ENCODE peak calls at places on chromosomes 3 and 15, in ten cellular contexts. One of them, this sample, is unnamed.
A peak's percentile ranks its signal among the peaks of the same experiment; 100 is the strongest.

GRCh38 chr15:33971811-33972210 is 3.5 kb downstream of the CHRM5 start:
- DNase-seq in ovary: no peak
- DNase-seq in upper lobe of right lung: no peak
- DNase-seq in CD4-positive, alpha-beta T cell: no peak
- DNase-seq in esophagus squamous epithelium: no peak
- DNase-seq in thyroid gland: no peak
- DNase-seq in H9: no peak
- DNase-seq in neural progenitor cell: no peak
- DNase-seq in AG04450: no peak
- DNase-seq in fibroblast of lung: no peak
- DNase-seq in this sample: no peak

GRCh38 chr15:40914486-40914885 is 14.7 kb upstream of the DLL4 start:
- DNase-seq in upper lobe of right lung: no peak
- DNase-seq in H9: peak; percentile 65
- DNase-seq in ovary: no peak
- DNase-seq in thyroid gland: no peak
- DNase-seq in AG04450: no peak
- DNase-seq in esophagus squamous epithelium: no peak
- DNase-seq in neural progenitor cell: no peak
- DNase-seq in fibroblast of lung: no peak
- DNase-seq in CD4-positive, alpha-beta T cell: no peak
- DNase-seq in this sample: no peak

GRCh38 chr3:137035631-137036030 is 77.8 kb downstream of the IL20RB start:
- DNase-seq in AG04450: no peak
- DNase-seq in ovary: no peak
- DNase-seq in thyroid gland: no peak
- DNase-seq in H9: peak; percentile 70
- DNase-seq in upper lobe of right lung: no peak
- DNase-seq in esophagus squamous epithelium: no peak
- DNase-seq in neural progenitor cell: peak; percentile 48
- DNase-seq in fibroblast of lung: no peak
- DNase-seq in CD4-positive, alpha-beta T cell: no peak
- DNase-seq in this sample: no peak

GRCh38 chr15:92942706-92943105 is 42.6 kb downstream of the CHD2 start:
- DNase-seq in CD4-positive, alpha-beta T cell: no peak
- DNase-seq in ovary: no peak
- DNase-seq in esophagus squamous epithelium: no peak
- DNase-seq in AG04450: no peak
- DNase-seq in thyroid gland: no peak
- DNase-seq in fibroblast of lung: no peak
- DNase-seq in neural progenitor cell: no peak
- DNase-seq in upper lobe of right lung: no peak
- DNase-seq in H9: no peak
- DNase-seq in this sample: no peak

GRCh38 chr3:172808969-172809546 is 58.5 kb downstream of the ECT2 start:
- DNase-seq in ovary: no peak
- DNase-seq in CD4-positive, alpha-beta T cell: no peak
- DNase-seq in esophagus squamous epithelium: no peak
- DNase-seq in upper lobe of right lung: no peak
- DNase-seq in AG04450: peak; percentile 10
- DNase-seq in fibroblast of lung: peak; percentile 84
- DNase-seq in thyroid gland: no peak
- DNase-seq in neural progenitor cell: peak; percentile 33
- DNase-seq in H9: no peak
- DNase-seq in this sample: no peak

GRCh38 chr15:52463638-52464037 is 65.0 kb downstream of the MYO5A start:
- DNase-seq in ovary: no peak
- DNase-seq in CD4-positive, alpha-beta T cell: no peak
- DNase-seq in upper lobe of right lung: no peak
- DNase-seq in H9: no peak
- DNase-seq in thyroid gland: no peak
- DNase-seq in neural progenitor cell: no peak
- DNase-seq in esophagus squamous epithelium: no peak
- DNase-seq in AG04450: no peak
- DNase-seq in fibroblast of lung: no peak
- DNase-seq in this sample: no peak

GRCh38 chr3:94082412-94082937 is 19.6 kb downstream of the NSUN3 start:
- DNase-seq in thyroid gland: no peak
- DNase-seq in upper lobe of right lung: no peak
- DNase-seq in H9: no peak
- DNase-seq in fibroblast of lung: no peak
- DNase-seq in AG04450: no peak
- DNase-seq in neural progenitor cell: no peak
- DNase-seq in CD4-positive, alpha-beta T cell: no peak
- DNase-seq in ovary: no peak
- DNase-seq in esophagus squamous epithelium: no peak
- DNase-seq in this sample: no peak

GRCh38 chr3:23646201-23646955 is 159.4 kb upstream of the UBE2E1 start:
- DNase-seq in thyroid gland: no peak
- DNase-seq in H9: no peak
- DNase-seq in fibroblast of lung: no peak
- DNase-seq in upper lobe of right lung: no peak
- DNase-seq in neural progenitor cell: no peak
- DNase-seq in AG04450: no peak
- DNase-seq in esophagus squamous epithelium: no peak
- DNase-seq in ovary: no peak
- DNase-seq in CD4-positive, alpha-beta T cell: no peak
- DNase-seq in this sample: no peak

GRCh38 chr3:74507691-74508090 is 106.8 kb downstream of the CNTN3 start:
- DNase-seq in neural progenitor cell: no peak
- DNase-seq in CD4-positive, alpha-beta T cell: no peak
- DNase-seq in H9: no peak
- DNase-seq in upper lobe of right lung: no peak
- DNase-seq in fibroblast of lung: no peak
- DNase-seq in esophagus squamous epithelium: no peak
- DNase-seq in ovary: no peak
- DNase-seq in thyroid gland: no peak
- DNase-seq in AG04450: no peak
- DNase-seq in this sample: no peak

GRCh38 chr3:152558386-152558785 is 276.5 kb upstream of the P2RY1 start:
- DNase-seq in AG04450: no peak
- DNase-seq in fibroblast of lung: peak; percentile 38
- DNase-seq in ovary: no peak
- DNase-seq in esophagus squamous epithelium: no peak
- DNase-seq in neural progenitor cell: no peak
- DNase-seq in H9: no peak
- DNase-seq in thyroid gland: no peak
- DNase-seq in upper lobe of right lung: no peak
- DNase-seq in CD4-positive, alpha-beta T cell: no peak
- DNase-seq in this sample: no peak

GRCh38 chr3:128481438-128481942 is 11.5 kb downstream of the GATA2 start:
- DNase-seq in AG04450: no peak
- DNase-seq in H9: no peak
- DNase-seq in esophagus squamous epithelium: no peak
- DNase-seq in ovary: no peak
- DNase-seq in upper lobe of right lung: no peak
- DNase-seq in fibroblast of lung: no peak
- DNase-seq in neural progenitor cell: peak; percentile 70
- DNase-seq in thyroid gland: no peak
- DNase-seq in CD4-positive, alpha-beta T cell: no peak
- DNase-seq in this sample: peak; percentile 83

GRCh38 chr3:128479558-128480086 is 12.9 kb upstream of the DNAJB8 start:
- DNase-seq in CD4-positive, alpha-beta T cell: no peak
- DNase-seq in neural progenitor cell: no peak
- DNase-seq in esophagus squamous epithelium: no peak
- DNase-seq in AG04450: no peak
- DNase-seq in upper lobe of right lung: no peak
- DNase-seq in thyroid gland: no peak
- DNase-seq in ovary: no peak
- DNase-seq in H9: no peak
- DNase-seq in fibroblast of lung: no peak
- DNase-seq in this sample: no peak

GRCh38 chr3:128482175-128482856 is 10.7 kb downstream of the GATA2 start:
- DNase-seq in fibroblast of lung: no peak
- DNase-seq in thyroid gland: no peak
- DNase-seq in H9: no peak
- DNase-seq in ovary: no peak
- DNase-seq in upper lobe of right lung: no peak
- DNase-seq in esophagus squamous epithelium: no peak
- DNase-seq in CD4-positive, alpha-beta T cell: no peak
- DNase-seq in neural progenitor cell: peak; percentile 48
- DNase-seq in AG04450: no peak
- DNase-seq in this sample: no peak

GRCh38 chr3:128480278-128480677 is 12.7 kb downstream of the GATA2 start:
- DNase-seq in H9: no peak
- DNase-seq in fibroblast of lung: no peak
- DNase-seq in esophagus squamous epithelium: no peak
- DNase-seq in thyroid gland: no peak
- DNase-seq in ovary: no peak
- DNase-seq in AG04450: no peak
- DNase-seq in upper lobe of right lung: no peak
- DNase-seq in neural progenitor cell: no peak
- DNase-seq in CD4-positive, alpha-beta T cell: no peak
- DNase-seq in this sample: no peak

DNA sequence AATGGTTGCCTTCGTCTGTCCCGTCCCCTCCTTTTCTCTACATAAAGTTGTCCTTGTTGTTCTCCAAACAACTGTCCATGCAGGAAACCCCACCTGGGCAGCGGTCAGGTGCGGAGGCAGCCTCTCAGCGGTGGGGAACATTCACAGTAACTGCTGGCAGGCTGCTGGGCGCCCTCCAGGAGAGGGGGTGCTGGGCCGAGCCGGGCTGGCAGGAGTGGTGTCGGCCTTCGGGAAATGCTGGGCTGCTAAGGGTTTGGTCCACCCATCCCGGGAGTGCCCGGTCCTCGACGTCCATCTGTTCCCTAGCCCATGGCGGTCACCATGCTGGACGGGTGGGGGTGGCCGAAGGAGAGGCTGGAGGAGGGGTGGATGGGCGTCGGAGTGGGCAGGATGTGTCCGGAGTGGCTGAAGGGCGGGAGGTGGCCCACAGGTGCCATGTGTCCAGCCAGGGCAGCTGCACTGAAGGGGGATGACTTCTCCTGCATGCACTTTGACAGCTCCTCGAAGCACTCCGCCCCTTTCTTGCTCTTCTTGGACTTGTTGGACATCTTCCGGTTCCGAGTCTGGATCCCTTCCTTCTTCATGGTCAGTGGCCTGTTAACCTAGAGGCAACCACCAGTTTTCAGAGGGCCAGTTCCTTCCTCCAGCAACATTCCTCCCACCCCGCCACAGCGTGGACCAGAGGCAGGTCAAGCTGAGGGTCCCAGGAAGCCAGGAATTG is 12.1 kb downstream of the GATA2 start:
- DNase-seq in H9: no peak
- DNase-seq in ovary: no peak
- DNase-seq in CD4-positive, alpha-beta T cell: no peak
- DNase-seq in AG04450: no peak
- DNase-seq in thyroid gland: no peak
- DNase-seq in neural progenitor cell: no peak
- DNase-seq in esophagus squamous epithelium: no peak
- DNase-seq in upper lobe of right lung: no peak
- DNase-seq in fibroblast of lung: no peak
- DNase-seq in this sample: no peak
- H3K27me3 ChIP-seq in H9: peaks cover 81% of the 10 kb centered on the region
- H3K27me3 ChIP-seq in ovary: no peaks in the 10 kb centered on the region
- H3K27me3 ChIP-seq in CD4-positive, alpha-beta T cell: peaks cover 55% of the 10 kb centered on the region
- H3K27me3 ChIP-seq in AG04450: no peaks in the 10 kb centered on the region
- H3K27me3 ChIP-seq in thyroid gland: peaks cover 17% of the 10 kb centered on the region
- H3K27me3 ChIP-seq in neural progenitor cell: peaks cover 100% of the 10 kb centered on the region
- H3K27me3 ChIP-seq in esophagus squamous epithelium: peaks cover 47% of the 10 kb centered on the region
- H3K27me3 ChIP-seq in upper lobe of right lung: peaks cover 77% of the 10 kb centered on the region
- H3K27me3 ChIP-seq in fibroblast of lung: peaks cover 3% of the 10 kb centered on the region
- H3K27me3 ChIP-seq in this sample: peaks cover 39% of the 10 kb centered on the region

DNA sequence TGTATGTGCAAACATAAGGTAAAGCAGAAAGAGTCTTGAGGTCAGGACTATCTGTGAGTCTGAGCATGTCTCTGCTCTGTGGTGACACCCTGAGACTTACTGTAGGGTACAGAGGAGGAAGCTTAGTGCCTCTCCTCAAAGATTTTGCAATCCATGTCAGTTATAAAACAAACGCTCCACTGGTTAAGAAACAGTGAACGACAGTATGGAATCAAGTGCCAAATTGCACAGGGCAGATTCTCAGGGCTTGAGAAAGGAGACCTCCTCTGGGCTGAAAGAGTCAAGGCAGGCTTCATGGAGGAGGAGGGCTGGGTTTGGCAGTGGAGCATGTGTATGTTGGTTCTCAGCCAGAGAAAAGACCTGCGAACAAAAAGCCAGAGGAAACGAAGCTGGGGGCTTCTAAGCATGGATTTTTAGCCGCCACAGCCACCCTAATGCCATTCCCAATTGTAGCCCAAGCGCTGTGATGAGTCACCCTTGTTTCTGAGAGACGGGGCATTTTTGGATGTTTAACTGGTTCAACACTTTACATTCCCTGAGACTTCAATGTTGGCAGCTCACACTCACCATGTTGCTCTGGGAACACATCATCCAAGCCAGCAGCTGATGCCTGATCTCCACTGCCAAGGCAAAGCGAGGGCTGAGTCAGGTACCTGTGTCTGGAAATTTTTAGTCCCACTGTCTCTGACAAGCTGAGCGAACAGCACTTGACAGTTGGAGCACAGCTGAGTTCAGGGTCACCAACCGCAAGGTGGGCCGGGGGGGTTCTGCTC is 3.4 kb upstream of the DGKG start:
- DNase-seq in esophagus squamous epithelium: no peak
- DNase-seq in CD4-positive, alpha-beta T cell: no peak
- DNase-seq in thyroid gland: peak; percentile 7
- DNase-seq in H9: no peak
- DNase-seq in neural progenitor cell: no peak
- DNase-seq in fibroblast of lung: no peak
- DNase-seq in ovary: no peak
- DNase-seq in upper lobe of right lung: no peak
- DNase-seq in AG04450: no peak
- DNase-seq in this sample: peak; percentile 76
- TF ChIP-seq CTCF in esophagus squamous epithelium: no peak
- TF ChIP-seq CTCF in CD4-positive, alpha-beta T cell: no peak
- TF ChIP-seq CTCF in thyroid gland: no peak
- TF ChIP-seq CTCF in H9: no peak
- TF ChIP-seq CTCF in neural progenitor cell: no peak
- TF ChIP-seq CTCF in fibroblast of lung: no peak
- TF ChIP-seq CTCF in ovary: no peak
- TF ChIP-seq CTCF in upper lobe of right lung: no peak
- TF ChIP-seq CTCF in AG04450: no peak
- TF ChIP-seq CTCF in this sample: no peak

GRCh38 chr15:74397239-74398068 is 30.0 kb upstream of the CYP11A1 start:
- DNase-seq in CD4-positive, alpha-beta T cell: no peak
- DNase-seq in neural progenitor cell: no peak
- DNase-seq in fibroblast of lung: no peak
- DNase-seq in thyroid gland: no peak
- DNase-seq in ovary: no peak
- DNase-seq in H9: no peak
- DNase-seq in esophagus squamous epithelium: no peak
- DNase-seq in upper lobe of right lung: no peak
- DNase-seq in AG04450: no peak
- DNase-seq in this sample: no peak
- H3K27ac ChIP-seq in CD4-positive, alpha-beta T cell: no peak overlapping the region
- H3K27ac ChIP-seq in neural progenitor cell: no peak overlapping the region
- H3K27ac ChIP-seq in fibroblast of lung: peak overlapping the region; percentile 29
- H3K27ac ChIP-seq in thyroid gland: no peak overlapping the region
- H3K27ac ChIP-seq in ovary: no peak overlapping the region
- H3K27ac ChIP-seq in H9: no peak overlapping the region
- H3K27ac ChIP-seq in esophagus squamous epithelium: no peak overlapping the region
- H3K27ac ChIP-seq in upper lobe of right lung: no peak overlapping the region
- H3K27ac ChIP-seq in AG04450: peak overlapping the region; percentile 61
- H3K27ac ChIP-seq in this sample: no peak overlapping the region

DNA sequence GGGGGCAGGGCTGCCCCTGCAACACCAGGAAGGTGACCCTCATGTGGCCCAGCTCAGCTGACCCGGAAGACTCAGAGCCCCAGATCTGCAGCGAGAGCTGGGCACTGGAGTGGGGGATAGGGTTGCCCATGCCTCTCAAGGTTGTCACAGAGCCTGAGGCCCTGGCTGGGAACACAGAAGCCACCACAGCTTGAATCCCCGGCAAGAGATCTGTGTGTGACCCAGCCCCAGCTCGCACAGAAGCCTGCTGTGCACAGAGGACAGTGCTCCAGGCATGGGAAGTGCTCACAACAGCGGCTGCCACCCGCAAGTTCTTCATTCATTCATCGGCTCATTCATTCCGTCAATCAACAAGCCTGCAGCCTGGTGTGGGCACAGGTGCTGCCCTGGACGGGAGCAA is 36.4 kb downstream of the DNAJB8 start:
- DNase-seq in AG04450: no peak
- DNase-seq in fibroblast of lung: no peak
- DNase-seq in thyroid gland: no peak
- DNase-seq in CD4-positive, alpha-beta T cell: no peak
- DNase-seq in upper lobe of right lung: no peak
- DNase-seq in esophagus squamous epithelium: no peak
- DNase-seq in neural progenitor cell: no peak
- DNase-seq in ovary: no peak
- DNase-seq in H9: no peak
- DNase-seq in this sample: no peak
- H3K27me3 ChIP-seq in AG04450: peaks cover 39% of the 10 kb centered on the region
- H3K27me3 ChIP-seq in fibroblast of lung: peaks cover 45% of the 10 kb centered on the region
- H3K27me3 ChIP-seq in thyroid gland: no peaks in the 10 kb centered on the region
- H3K27me3 ChIP-seq in CD4-positive, alpha-beta T cell: peaks cover 53% of the 10 kb centered on the region
- H3K27me3 ChIP-seq in upper lobe of right lung: peaks cover 54% of the 10 kb centered on the region
- H3K27me3 ChIP-seq in esophagus squamous epithelium: peaks cover 11% of the 10 kb centered on the region
- H3K27me3 ChIP-seq in neural progenitor cell: peaks cover 96% of the 10 kb centered on the region
- H3K27me3 ChIP-seq in ovary: no peaks in the 10 kb centered on the region
- H3K27me3 ChIP-seq in H9: peaks cover 22% of the 10 kb centered on the region
- H3K27me3 ChIP-seq in this sample: peaks cover 24% of the 10 kb centered on the region